ENCODE peak calls at places on chromosomes 3 and 15, in eight cellular contexts. One of them, this sample, is unnamed.

GRCh38 chr15:84855032-84855645 is 29.3 kb upstream of the SLC28A1 start:
- DNase-seq in T-helper 17 cell: no peak
- DNase-seq in mammary epithelial cell: no peak
- DNase-seq in memory B cell: no peak
- DNase-seq in RPMI7951: no peak
- DNase-seq in M059J: no peak
- DNase-seq in GM13976: no peak
- DNase-seq in HuH-7.5: no peak
- DNase-seq in this sample: no peak

GRCh38 chr3:11845661-11846060 is 1.0 kb downstream of the TAMM41 start:
- DNase-seq in T-helper 17 cell: no peak
- DNase-seq in mammary epithelial cell: no peak
- DNase-seq in memory B cell: no peak
- DNase-seq in RPMI7951: no peak
- DNase-seq in M059J: no peak
- DNase-seq in GM13976: peak; percentile 34
- DNase-seq in HuH-7.5: no peak
- DNase-seq in this sample: no peak

GRCh38 chr3:87607234-87607633 is 330.9 kb upstream of the POU1F1 start:
- DNase-seq in T-helper 17 cell: no peak
- DNase-seq in mammary epithelial cell: no peak
- DNase-seq in memory B cell: no peak
- DNase-seq in RPMI7951: no peak
- DNase-seq in M059J: no peak
- DNase-seq in GM13976: no peak
- DNase-seq in HuH-7.5: no peak
- DNase-seq in this sample: no peak

GRCh38 chr15:34754674-34755418 is at the start of gene GJD2:
- DNase-seq in T-helper 17 cell: no peak
- DNase-seq in mammary epithelial cell: no peak
- DNase-seq in memory B cell: no peak
- DNase-seq in RPMI7951: no peak
- DNase-seq in M059J: no peak
- DNase-seq in GM13976: peak; percentile 20
- DNase-seq in HuH-7.5: no peak
- DNase-seq in this sample: peak; percentile 28

GRCh38 chr3:186451371-186451770 is 89.3 kb upstream of the DGKG start:
- DNase-seq in T-helper 17 cell: no peak
- DNase-seq in mammary epithelial cell: no peak
- DNase-seq in memory B cell: no peak
- DNase-seq in RPMI7951: no peak
- DNase-seq in M059J: no peak
- DNase-seq in GM13976: no peak
- DNase-seq in HuH-7.5: no peak
- DNase-seq in this sample: no peak

GRCh38 chr3:186963636-186964035 is 33.3 kb downstream of the ST6GAL1 start:
- DNase-seq in T-helper 17 cell: no peak
- DNase-seq in mammary epithelial cell: no peak
- DNase-seq in memory B cell: no peak
- DNase-seq in RPMI7951: no peak
- DNase-seq in M059J: no peak
- DNase-seq in GM13976: no peak
- DNase-seq in HuH-7.5: no peak
- DNase-seq in this sample: no peak

GRCh38 chr3:130759692-130760338 is 13.2 kb upstream of the PIK3R4 start:
- DNase-seq in T-helper 17 cell: no peak
- DNase-seq in mammary epithelial cell: peak; percentile 62
- DNase-seq in memory B cell: peak; percentile 31
- DNase-seq in RPMI7951: peak; percentile 68
- DNase-seq in M059J: peak; percentile 67
- DNase-seq in GM13976: peak; percentile 69
- DNase-seq in HuH-7.5: peak; percentile 17
- DNase-seq in this sample: peak; percentile 76

GRCh38 chr3:192915724-192916123 is 1.9 kb downstream of the MB21D2 start:
- DNase-seq in T-helper 17 cell: no peak
- DNase-seq in mammary epithelial cell: no peak
- DNase-seq in memory B cell: no peak
- DNase-seq in RPMI7951: no peak
- DNase-seq in M059J: peak; percentile 46
- DNase-seq in GM13976: no peak
- DNase-seq in HuH-7.5: no peak
- DNase-seq in this sample: peak; percentile 19

GRCh38 chr15:60644903-60645302 is 166.0 kb upstream of the ICE2 start:
- DNase-seq in T-helper 17 cell: no peak
- DNase-seq in mammary epithelial cell: no peak
- DNase-seq in memory B cell: no peak
- DNase-seq in RPMI7951: no peak
- DNase-seq in M059J: no peak
- DNase-seq in GM13976: no peak
- DNase-seq in HuH-7.5: no peak
- DNase-seq in this sample: no peak

GRCh38 chr3:130258532-130258952 is 86.9 kb upstream of the COL6A5 start:
- DNase-seq in T-helper 17 cell: no peak
- DNase-seq in mammary epithelial cell: peak; percentile 46
- DNase-seq in memory B cell: no peak
- DNase-seq in RPMI7951: no peak
- DNase-seq in M059J: no peak
- DNase-seq in GM13976: no peak
- DNase-seq in HuH-7.5: no peak
- DNase-seq in this sample: no peak

GRCh38 chr3:39513801-39514369 is 46.4 kb downstream of the MOBP start:
- DNase-seq in T-helper 17 cell: no peak
- DNase-seq in mammary epithelial cell: no peak
- DNase-seq in memory B cell: no peak
- DNase-seq in RPMI7951: no peak
- DNase-seq in M059J: no peak
- DNase-seq in GM13976: no peak
- DNase-seq in HuH-7.5: no peak
- DNase-seq in this sample: no peak

GRCh38 chr3:153667341-153667740 is 453.8 kb upstream of the ARHGEF26 start:
- DNase-seq in T-helper 17 cell: no peak
- DNase-seq in mammary epithelial cell: no peak
- DNase-seq in memory B cell: no peak
- DNase-seq in RPMI7951: no peak
- DNase-seq in M059J: no peak
- DNase-seq in GM13976: no peak
- DNase-seq in HuH-7.5: no peak
- DNase-seq in this sample: peak; percentile 1

GRCh38 chr3:112096176-112096575 is 10.0 kb downstream of the C3orf52 start:
- DNase-seq in T-helper 17 cell: no peak
- DNase-seq in mammary epithelial cell: no peak
- DNase-seq in memory B cell: no peak
- DNase-seq in RPMI7951: no peak
- DNase-seq in M059J: peak; percentile 42
- DNase-seq in GM13976: no peak
- DNase-seq in HuH-7.5: no peak
- DNase-seq in this sample: no peak

GRCh38 chr3:139302084-139302800 is 41.6 kb upstream of the MRPS22 start:
- DNase-seq in T-helper 17 cell: no peak
- DNase-seq in mammary epithelial cell: peak; percentile 96
- DNase-seq in memory B cell: no peak
- DNase-seq in RPMI7951: peak; percentile 100
- DNase-seq in M059J: peak; percentile 100
- DNase-seq in GM13976: no peak
- DNase-seq in HuH-7.5: no peak
- DNase-seq in this sample: peak; percentile 99

GRCh38 chr15:42528970-42529369 is 19.6 kb downstream of the LRRC57 start:
- DNase-seq in T-helper 17 cell: no peak
- DNase-seq in mammary epithelial cell: no peak
- DNase-seq in memory B cell: no peak
- DNase-seq in RPMI7951: no peak
- DNase-seq in M059J: no peak
- DNase-seq in GM13976: no peak
- DNase-seq in HuH-7.5: no peak
- DNase-seq in this sample: no peak

GRCh38 chr3:127073931-127074820 is 91.3 kb downstream of the PLXNA1 start:
- DNase-seq in T-helper 17 cell: no peak
- DNase-seq in mammary epithelial cell: peak; percentile 66
- DNase-seq in memory B cell: no peak
- DNase-seq in RPMI7951: peak; percentile 11
- DNase-seq in M059J: peak; percentile 21
- DNase-seq in GM13976: no peak
- DNase-seq in HuH-7.5: no peak
- DNase-seq in this sample: no peak

GRCh38 chr3:194497799-194498575 is 11.2 kb upstream of the ATP13A3 start:
- DNase-seq in T-helper 17 cell: no peak
- DNase-seq in mammary epithelial cell: no peak
- DNase-seq in memory B cell: no peak
- DNase-seq in RPMI7951: peak; percentile 46
- DNase-seq in M059J: peak; percentile 46
- DNase-seq in GM13976: no peak
- DNase-seq in HuH-7.5: no peak
- DNase-seq in this sample: no peak

GRCh38 chr3:168817177-168817576 is 721.5 kb upstream of the GOLIM4 start:
- DNase-seq in T-helper 17 cell: no peak
- DNase-seq in mammary epithelial cell: no peak
- DNase-seq in memory B cell: no peak
- DNase-seq in RPMI7951: no peak
- DNase-seq in M059J: no peak
- DNase-seq in GM13976: no peak
- DNase-seq in HuH-7.5: no peak
- DNase-seq in this sample: no peak

GRCh38 chr15:100311099-100311751 is 30.6 kb downstream of the ADAMTS17 start:
- DNase-seq in T-helper 17 cell: no peak
- DNase-seq in mammary epithelial cell: no peak
- DNase-seq in memory B cell: no peak
- DNase-seq in RPMI7951: no peak
- DNase-seq in M059J: no peak
- DNase-seq in GM13976: no peak
- DNase-seq in HuH-7.5: no peak
- DNase-seq in this sample: no peak

GRCh38 chr3:34260266-34260990 is 462.0 kb downstream of the PDCD6IP start:
- DNase-seq in T-helper 17 cell: no peak
- DNase-seq in mammary epithelial cell: peak; percentile 6
- DNase-seq in memory B cell: peak; percentile 25
- DNase-seq in RPMI7951: no peak
- DNase-seq in M059J: peak; percentile 7
- DNase-seq in GM13976: peak; percentile 55
- DNase-seq in HuH-7.5: no peak
- DNase-seq in this sample: peak; percentile 79

GRCh38 chr3:55726501-55726775 is 239.3 kb upstream of the WNT5A start:
- DNase-seq in T-helper 17 cell: no peak
- DNase-seq in mammary epithelial cell: no peak
- DNase-seq in memory B cell: no peak
- DNase-seq in RPMI7951: no peak
- DNase-seq in M059J: no peak
- DNase-seq in GM13976: no peak
- DNase-seq in HuH-7.5: no peak
- DNase-seq in this sample: no peak

GRCh38 chr3:43689166-43689565 is 1.6 kb upstream of the ABHD5 start:
- DNase-seq in T-helper 17 cell: no peak
- DNase-seq in mammary epithelial cell: no peak
- DNase-seq in memory B cell: no peak
- DNase-seq in RPMI7951: no peak
- DNase-seq in M059J: no peak
- DNase-seq in GM13976: no peak
- DNase-seq in HuH-7.5: no peak
- DNase-seq in this sample: no peak

GRCh38 chr3:150296123-150296750 is 111.9 kb upstream of the TSC22D2 start:
- DNase-seq in T-helper 17 cell: no peak
- DNase-seq in mammary epithelial cell: no peak
- DNase-seq in memory B cell: no peak
- DNase-seq in RPMI7951: no peak
- DNase-seq in M059J: no peak
- DNase-seq in GM13976: no peak
- DNase-seq in HuH-7.5: no peak
- DNase-seq in this sample: no peak

GRCh38 chr15:75921732-75922703 is 18.3 kb downstream of the FBXO22 start:
- DNase-seq in T-helper 17 cell: no peak
- DNase-seq in mammary epithelial cell: peak; percentile 78
- DNase-seq in memory B cell: no peak
- DNase-seq in RPMI7951: peak; percentile 49
- DNase-seq in M059J: peak; percentile 34
- DNase-seq in GM13976: no peak
- DNase-seq in HuH-7.5: no peak
- DNase-seq in this sample: peak; percentile 85

GRCh38 chr3:17162116-17162515 is 277.4 kb downstream of the PLCL2 start:
- DNase-seq in T-helper 17 cell: no peak
- DNase-seq in mammary epithelial cell: no peak
- DNase-seq in memory B cell: no peak
- DNase-seq in RPMI7951: no peak
- DNase-seq in M059J: no peak
- DNase-seq in GM13976: no peak
- DNase-seq in HuH-7.5: peak; percentile 5
- DNase-seq in this sample: no peak

GRCh38 chr3:159937561-159937960 is 51.1 kb upstream of the IL12A start:
- DNase-seq in T-helper 17 cell: no peak
- DNase-seq in mammary epithelial cell: no peak
- DNase-seq in memory B cell: no peak
- DNase-seq in RPMI7951: no peak
- DNase-seq in M059J: no peak
- DNase-seq in GM13976: no peak
- DNase-seq in HuH-7.5: no peak
- DNase-seq in this sample: no peak

GRCh38 chr3:187721055-187721454 is 18.7 kb upstream of the RTP2 start:
- DNase-seq in T-helper 17 cell: no peak
- DNase-seq in mammary epithelial cell: no peak
- DNase-seq in memory B cell: no peak
- DNase-seq in RPMI7951: no peak
- DNase-seq in M059J: no peak
- DNase-seq in GM13976: no peak
- DNase-seq in HuH-7.5: no peak
- DNase-seq in this sample: no peak

GRCh38 chr3:20316238-20316637 is 130.2 kb upstream of the SGO1 start:
- DNase-seq in T-helper 17 cell: no peak
- DNase-seq in mammary epithelial cell: no peak
- DNase-seq in memory B cell: no peak
- DNase-seq in RPMI7951: no peak
- DNase-seq in M059J: peak; percentile 77
- DNase-seq in GM13976: no peak
- DNase-seq in HuH-7.5: no peak
- DNase-seq in this sample: peak; percentile 35

GRCh38 chr3:192917258-192917507 is 473 bp downstream of the MB21D2 start:
- DNase-seq in T-helper 17 cell: no peak
- DNase-seq in mammary epithelial cell: no peak
- DNase-seq in memory B cell: no peak
- DNase-seq in RPMI7951: no peak
- DNase-seq in M059J: no peak
- DNase-seq in GM13976: peak; percentile 46
- DNase-seq in HuH-7.5: peak; percentile 36
- DNase-seq in this sample: no peak

GRCh38 chr3:10007126-10007782 is 19.0 kb upstream of the FANCD2 start:
- DNase-seq in T-helper 17 cell: no peak
- DNase-seq in mammary epithelial cell: no peak
- DNase-seq in memory B cell: no peak
- DNase-seq in RPMI7951: no peak
- DNase-seq in M059J: no peak
- DNase-seq in GM13976: no peak
- DNase-seq in HuH-7.5: no peak
- DNase-seq in this sample: no peak

GRCh38 chr3:190830031-190830430 is 32.5 kb downstream of the GMNC start:
- DNase-seq in T-helper 17 cell: no peak
- DNase-seq in mammary epithelial cell: no peak
- DNase-seq in memory B cell: no peak
- DNase-seq in RPMI7951: no peak
- DNase-seq in M059J: no peak
- DNase-seq in GM13976: no peak
- DNase-seq in HuH-7.5: no peak
- DNase-seq in this sample: no peak

GRCh38 chr15:39199076-39199475 is 381.8 kb upstream of the THBS1 start:
- DNase-seq in T-helper 17 cell: no peak
- DNase-seq in mammary epithelial cell: no peak
- DNase-seq in memory B cell: no peak
- DNase-seq in RPMI7951: peak; percentile 76
- DNase-seq in M059J: peak; percentile 91
- DNase-seq in GM13976: no peak
- DNase-seq in HuH-7.5: no peak
- DNase-seq in this sample: peak; percentile 51

GRCh38 chr3:31132132-31132769 is 237.8 kb upstream of the GADL1 start:
- DNase-seq in T-helper 17 cell: no peak
- DNase-seq in mammary epithelial cell: peak; percentile 42
- DNase-seq in memory B cell: no peak
- DNase-seq in RPMI7951: peak; percentile 67
- DNase-seq in M059J: peak; percentile 41
- DNase-seq in GM13976: no peak
- DNase-seq in HuH-7.5: peak; percentile 20
- DNase-seq in this sample: peak; percentile 55

This sample was measured in astrocyte of the hippocampus.